ENCODE peak calls at places on chromosomes 13 and 19, in five cellular contexts. One of them, this sample, is unnamed.

GRCh38 chr13:48862572-48862971 is 113.1 kb upstream of the FNDC3A start:
- DNase-seq in PC-9: no peak
- DNase-seq in suprapubic skin: no peak
- DNase-seq in AG04450: no peak
- DNase-seq in fibroblast of pulmonary artery: peak
- DNase-seq in this sample: no peak

GRCh38 chr19:24033962-24034342 is 53.0 kb upstream of the ZNF254 start:
- DNase-seq in PC-9: peak
- DNase-seq in suprapubic skin: no peak
- DNase-seq in AG04450: peak
- DNase-seq in fibroblast of pulmonary artery: peak
- DNase-seq in this sample: peak

GRCh38 chr19:53916004-53916403 is 6.9 kb downstream of the CACNG7 start:
- DNase-seq in PC-9: no peak
- DNase-seq in suprapubic skin: no peak
- DNase-seq in AG04450: no peak
- DNase-seq in fibroblast of pulmonary artery: no peak
- DNase-seq in this sample: no peak

GRCh38 chr13:46383383-46383782 is 3.7 kb downstream of the RUBCNL start:
- DNase-seq in PC-9: no peak
- DNase-seq in suprapubic skin: no peak
- DNase-seq in AG04450: no peak
- DNase-seq in fibroblast of pulmonary artery: no peak
- DNase-seq in this sample: peak

GRCh38 chr19:31214086-31214485 is 135.2 kb downstream of the TSHZ3 start:
- DNase-seq in PC-9: peak
- DNase-seq in suprapubic skin: peak
- DNase-seq in AG04450: peak
- DNase-seq in fibroblast of pulmonary artery: peak
- DNase-seq in this sample: peak

GRCh38 chr19:1622541-1622940 is 17.3 kb upstream of the UQCR11 start:
- DNase-seq in PC-9: no peak
- DNase-seq in suprapubic skin: no peak
- DNase-seq in AG04450: no peak
- DNase-seq in fibroblast of pulmonary artery: no peak
- DNase-seq in this sample: no peak

GRCh38 chr19:56827708-56828107 is 12.8 kb downstream of the PEG3 start:
- DNase-seq in PC-9: no peak
- DNase-seq in suprapubic skin: no peak
- DNase-seq in AG04450: no peak
- DNase-seq in fibroblast of pulmonary artery: no peak
- DNase-seq in this sample: no peak

GRCh38 chr13:24168980-24169379 is 8.5 kb downstream of the SPATA13 start:
- DNase-seq in PC-9: no peak
- DNase-seq in suprapubic skin: no peak
- DNase-seq in AG04450: no peak
- DNase-seq in fibroblast of pulmonary artery: no peak
- DNase-seq in this sample: peak

GRCh38 chr13:88068316-88068715 is 397.1 kb downstream of the SLITRK5 start:
- DNase-seq in PC-9: no peak
- DNase-seq in suprapubic skin: no peak
- DNase-seq in AG04450: peak
- DNase-seq in fibroblast of pulmonary artery: no peak
- DNase-seq in this sample: peak

GRCh38 chr19:10238172-10238783 is 7.1 kb upstream of the S1PR2 start:
- DNase-seq in PC-9: no peak
- DNase-seq in suprapubic skin: peak
- DNase-seq in AG04450: peak
- DNase-seq in fibroblast of pulmonary artery: peak
- DNase-seq in this sample: peak

GRCh38 chr13:109516196-109516595 is 270.2 kb downstream of the IRS2 start:
- DNase-seq in PC-9: no peak
- DNase-seq in suprapubic skin: no peak
- DNase-seq in AG04450: no peak
- DNase-seq in fibroblast of pulmonary artery: no peak
- DNase-seq in this sample: no peak

GRCh38 chr19:40089462-40089861 is 1.3 kb downstream of the ZNF780A start:
- DNase-seq in PC-9: no peak
- DNase-seq in suprapubic skin: no peak
- DNase-seq in AG04450: no peak
- DNase-seq in fibroblast of pulmonary artery: peak
- DNase-seq in this sample: peak

GRCh38 chr13:95153647-95154405 is 147.4 kb downstream of the ABCC4 start:
- DNase-seq in PC-9: no peak
- DNase-seq in suprapubic skin: no peak
- DNase-seq in AG04450: no peak
- DNase-seq in fibroblast of pulmonary artery: peak
- DNase-seq in this sample: peak

GRCh38 chr13:20964904-20965303 is 62.4 kb upstream of the XPO4 start:
- DNase-seq in PC-9: no peak
- DNase-seq in suprapubic skin: no peak
- DNase-seq in AG04450: no peak
- DNase-seq in fibroblast of pulmonary artery: no peak
- DNase-seq in this sample: peak

GRCh38 chr19:27890206-27890605 is 1322.7 kb downstream of the UQCRFS1 start:
- DNase-seq in PC-9: no peak
- DNase-seq in suprapubic skin: no peak
- DNase-seq in AG04450: no peak
- DNase-seq in fibroblast of pulmonary artery: no peak
- DNase-seq in this sample: no peak

GRCh38 chr19:15551183-15552004 is 43.1 kb downstream of the CYP4F22 start:
- DNase-seq in PC-9: peak
- DNase-seq in suprapubic skin: no peak
- DNase-seq in AG04450: no peak
- DNase-seq in fibroblast of pulmonary artery: peak
- DNase-seq in this sample: no peak

GRCh38 chr13:93646247-93646646 is 419.6 kb downstream of the GPC6 start:
- DNase-seq in PC-9: no peak
- DNase-seq in suprapubic skin: no peak
- DNase-seq in AG04450: no peak
- DNase-seq in fibroblast of pulmonary artery: peak
- DNase-seq in this sample: no peak

GRCh38 chr13:36130542-36131214 is 504 bp downstream of the DCLK1 start:
- DNase-seq in PC-9: peak
- DNase-seq in suprapubic skin: peak
- DNase-seq in AG04450: no peak
- DNase-seq in fibroblast of pulmonary artery: no peak
- DNase-seq in this sample: no peak

GRCh38 chr19:45417151-45417550 is 6.6 kb downstream of the ERCC1 start:
- DNase-seq in PC-9: no peak
- DNase-seq in suprapubic skin: no peak
- DNase-seq in AG04450: no peak
- DNase-seq in fibroblast of pulmonary artery: no peak
- DNase-seq in this sample: no peak

GRCh38 chr13:56352356-56352755 is 788.4 kb upstream of the PRR20A start:
- DNase-seq in PC-9: no peak
- DNase-seq in suprapubic skin: no peak
- DNase-seq in AG04450: no peak
- DNase-seq in fibroblast of pulmonary artery: no peak
- DNase-seq in this sample: no peak

GRCh38 chr19:47613165-47614146 is 4.5 kb downstream of the BICRA start:
- DNase-seq in PC-9: no peak
- DNase-seq in suprapubic skin: no peak
- DNase-seq in AG04450: peak
- DNase-seq in fibroblast of pulmonary artery: peak
- DNase-seq in this sample: peak

GRCh38 chr19:5394907-5395505 is 54.4 kb upstream of the PTPRS start:
- DNase-seq in PC-9: no peak
- DNase-seq in suprapubic skin: no peak
- DNase-seq in AG04450: no peak
- DNase-seq in fibroblast of pulmonary artery: no peak
- DNase-seq in this sample: no peak

GRCh38 chr19:3670258-3670795 is 29.9 kb downstream of the PIP5K1C start:
- DNase-seq in PC-9: no peak
- DNase-seq in suprapubic skin: peak
- DNase-seq in AG04450: peak
- DNase-seq in fibroblast of pulmonary artery: peak
- DNase-seq in this sample: peak

GRCh38 chr19:3667766-3668165 is 32.5 kb downstream of the PIP5K1C start:
- DNase-seq in PC-9: no peak
- DNase-seq in suprapubic skin: no peak
- DNase-seq in AG04450: no peak
- DNase-seq in fibroblast of pulmonary artery: no peak
- DNase-seq in this sample: no peak

GRCh38 chr19:3668331-3669133 is 31.7 kb downstream of the PIP5K1C start:
- DNase-seq in PC-9: no peak
- DNase-seq in suprapubic skin: no peak
- DNase-seq in AG04450: no peak
- DNase-seq in fibroblast of pulmonary artery: peak
- DNase-seq in this sample: no peak

GRCh38 chr19:3669616-3670257 is 30.5 kb downstream of the PIP5K1C start:
- DNase-seq in PC-9: no peak
- DNase-seq in suprapubic skin: no peak
- DNase-seq in AG04450: no peak
- DNase-seq in fibroblast of pulmonary artery: no peak
- DNase-seq in this sample: no peak

DNA sequence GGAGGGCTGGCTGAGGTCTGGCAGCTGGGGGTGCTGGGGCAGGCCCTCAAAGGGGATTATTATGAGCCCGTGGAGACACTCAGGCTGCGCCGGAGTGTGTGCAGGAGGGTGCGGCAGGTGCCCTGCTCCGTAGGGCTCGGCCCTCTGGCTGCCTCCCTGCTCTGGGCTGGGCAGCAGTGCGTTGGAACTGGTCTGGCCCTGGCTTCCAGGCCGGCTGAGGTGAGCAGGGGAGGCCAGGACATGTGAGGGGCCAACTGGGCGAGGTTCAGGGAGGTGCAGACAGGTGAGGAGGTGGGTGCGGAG is 31.2 kb downstream of the PIP5K1C start:
- DNase-seq in PC-9: no peak
- DNase-seq in suprapubic skin: no peak
- DNase-seq in AG04450: no peak
- DNase-seq in fibroblast of pulmonary artery: no peak
- DNase-seq in this sample: no peak
- TF ChIP-seq CTCF in PC-9: no peak
- TF ChIP-seq CTCF in suprapubic skin: no peak
- TF ChIP-seq CTCF in AG04450: no peak
- TF ChIP-seq CTCF in fibroblast of pulmonary artery: no peak
- TF ChIP-seq CTCF in this sample: no peak

GRCh38 chr19:46604781-46605355 is 3.7 kb downstream of the CALM3 start:
- DNase-seq in PC-9: no peak
- DNase-seq in suprapubic skin: peak
- DNase-seq in AG04450: no peak
- DNase-seq in fibroblast of pulmonary artery: no peak
- DNase-seq in this sample: no peak

GRCh38 chr19:46602392-46603194 is 1.5 kb downstream of the CALM3 start:
- DNase-seq in PC-9: no peak
- DNase-seq in suprapubic skin: no peak
- DNase-seq in AG04450: no peak
- DNase-seq in fibroblast of pulmonary artery: no peak
- DNase-seq in this sample: no peak

GRCh38 chr19:46605356-46605821 is 4.3 kb downstream of the CALM3 start:
- DNase-seq in PC-9: no peak
- DNase-seq in suprapubic skin: peak
- DNase-seq in AG04450: no peak
- DNase-seq in fibroblast of pulmonary artery: no peak
- DNase-seq in this sample: no peak

GRCh38 chr19:46603195-46603637 is 2.1 kb downstream of the CALM3 start:
- DNase-seq in PC-9: no peak
- DNase-seq in suprapubic skin: peak
- DNase-seq in AG04450: no peak
- DNase-seq in fibroblast of pulmonary artery: no peak
- DNase-seq in this sample: no peak

DNA sequence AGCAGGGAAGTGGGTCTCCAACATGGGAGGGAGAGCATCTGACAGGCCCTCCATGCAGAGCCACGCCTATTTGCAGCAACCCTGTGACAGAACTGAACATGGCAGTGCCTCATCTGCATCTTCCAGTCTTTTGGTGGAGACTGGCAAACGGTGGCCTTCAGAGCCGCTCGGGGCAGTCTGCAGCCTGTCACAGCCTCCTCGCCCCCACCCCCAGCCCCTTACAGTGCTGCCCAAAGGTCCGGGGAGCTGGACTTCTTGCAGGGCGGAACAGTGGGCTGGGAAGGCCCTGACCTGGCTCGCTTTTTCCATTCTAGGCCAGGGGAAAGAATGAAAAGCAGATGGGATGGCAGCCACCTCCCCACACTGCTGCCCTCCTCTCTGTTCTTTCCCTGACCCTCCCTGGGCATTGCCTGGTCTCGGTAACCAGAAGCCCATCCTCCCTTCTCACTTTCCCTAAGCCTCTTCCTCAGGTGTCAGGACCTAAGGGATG is 2.7 kb downstream of the CALM3 start:
- DNase-seq in PC-9: no peak
- DNase-seq in suprapubic skin: peak
- DNase-seq in AG04450: no peak
- DNase-seq in fibroblast of pulmonary artery: no peak
- DNase-seq in this sample: no peak
- H3K4me3 ChIP-seq in PC-9: no peak
- H3K4me3 ChIP-seq in suprapubic skin: peak
- H3K4me3 ChIP-seq in AG04450: peak
- H3K4me3 ChIP-seq in fibroblast of pulmonary artery: peak
- H3K4me3 ChIP-seq in this sample: peak

GRCh38 chr13:111123221-111123620 is 8.1 kb downstream of the ARHGEF7 start:
- DNase-seq in PC-9: no peak
- DNase-seq in suprapubic skin: no peak
- DNase-seq in AG04450: no peak
- DNase-seq in fibroblast of pulmonary artery: no peak
- DNase-seq in this sample: no peak

GRCh38 chr13:111120913-111121312 is 5.8 kb downstream of the ARHGEF7 start:
- DNase-seq in PC-9: no peak
- DNase-seq in suprapubic skin: no peak
- DNase-seq in AG04450: no peak
- DNase-seq in fibroblast of pulmonary artery: no peak
- DNase-seq in this sample: no peak

GRCh38 chr13:111122631-111123030 is 7.5 kb downstream of the ARHGEF7 start:
- DNase-seq in PC-9: no peak
- DNase-seq in suprapubic skin: no peak
- DNase-seq in AG04450: no peak
- DNase-seq in fibroblast of pulmonary artery: no peak
- DNase-seq in this sample: no peak

GRCh38 chr13:111121421-111121820 is 6.3 kb downstream of the ARHGEF7 start:
- DNase-seq in PC-9: no peak
- DNase-seq in suprapubic skin: no peak
- DNase-seq in AG04450: no peak
- DNase-seq in fibroblast of pulmonary artery: no peak
- DNase-seq in this sample: no peak

DNA sequence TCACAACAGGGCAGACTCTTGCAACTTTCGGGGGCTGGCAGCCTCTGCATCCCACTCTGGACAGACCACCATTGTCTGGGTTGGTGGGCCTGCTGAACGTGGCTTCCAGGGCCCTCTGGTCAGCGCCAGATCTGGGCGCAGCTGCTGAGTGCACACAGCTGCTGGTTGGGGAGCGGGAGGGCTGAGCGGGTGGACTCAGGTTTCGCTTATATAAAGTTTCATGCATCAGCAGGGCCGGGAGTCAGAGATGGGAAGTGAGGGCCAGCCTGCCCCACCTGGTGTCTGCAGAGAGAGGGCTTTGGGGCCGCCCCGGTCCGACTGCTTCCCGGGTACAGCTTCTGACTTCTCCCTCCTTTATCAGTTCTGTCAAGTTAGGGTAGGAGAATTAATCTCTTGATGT is 6.9 kb downstream of the ARHGEF7 start:
- DNase-seq in PC-9: no peak
- DNase-seq in suprapubic skin: no peak
- DNase-seq in AG04450: peak
- DNase-seq in fibroblast of pulmonary artery: no peak
- DNase-seq in this sample: no peak
- TF ChIP-seq CTCF in PC-9: no peak
- TF ChIP-seq CTCF in suprapubic skin: no peak
- TF ChIP-seq CTCF in AG04450: peak
- TF ChIP-seq CTCF in fibroblast of pulmonary artery: no peak
- TF ChIP-seq CTCF in this sample: no peak

GRCh38 chr19:4279530-4280422 is 710 bp downstream of the SHD start:
- DNase-seq in PC-9: no peak
- DNase-seq in suprapubic skin: no peak
- DNase-seq in AG04450: no peak
- DNase-seq in fibroblast of pulmonary artery: no peak
- DNase-seq in this sample: no peak
- H3K4me3 ChIP-seq in PC-9: no peak
- H3K4me3 ChIP-seq in suprapubic skin: peak
- H3K4me3 ChIP-seq in AG04450: no peak
- H3K4me3 ChIP-seq in fibroblast of pulmonary artery: no peak
- H3K4me3 ChIP-seq in this sample: no peak

This sample was measured in AG10803.